ENCODE peak calls at places on chromosome 12, in five cellular contexts. V is fibroblast of lung, W is testis, N is Caco-2, G is prostate gland. S is an unnamed sample. For H3K36me3, the result is how much of the 10 kb centered on the place peaks cover.

GRCh38 chr12:40436564-40436963 is 211.8 kb downstream of the LRRK2 start:
- DNase-seq in V (no peak), W (no peak), N (no peak), G (no peak), S (no peak)

GRCh38 chr12:21526721-21527345 is 737 bp downstream of the SPX start:
- DNase-seq in V (peak), W (no peak), N (no peak), G (no peak), S (peak)

GRCh38 chr12:108338915-108339657 is at the start of gene CMKLR1:
- DNase-seq in V (no peak), W (peak), N (no peak), G (no peak), S (peak)

GRCh38 chr12:31118347-31118830 is 44.7 kb downstream of the DDX11 start:
- DNase-seq in V (no peak), W (no peak), N (peak), G (no peak), S (peak)

GRCh38 chr12:65734226-65734625 is 90.1 kb upstream of the HMGA2 start:
- DNase-seq in V (no peak), W (no peak), N (no peak), G (no peak), S (no peak)

GRCh38 chr12:92338102-92338501 is 192.5 kb upstream of the BTG1 start:
- DNase-seq in V (no peak), W (no peak), N (no peak), G (no peak), S (no peak)

GRCh38 chr12:10811883-10812536 is 2.0 kb upstream of the TAS2R9 start:
- DNase-seq in V (no peak), W (no peak), N (no peak), G (no peak), S (no peak)

GRCh38 chr12:104865080-104865479 is 93.0 kb downstream of the SLC41A2 start:
- DNase-seq in V (no peak), W (no peak), N (no peak), G (no peak), S (no peak)

GRCh38 chr12:21354641-21355040 is 18.1 kb upstream of the IAPP start:
- DNase-seq in V (no peak), W (no peak), N (no peak), G (no peak), S (no peak)

GRCh38 chr12:94245984-94246383 is 97.6 kb downstream of the PLXNC1 start:
- DNase-seq in V (no peak), W (no peak), N (no peak), G (no peak), S (no peak)

GRCh38 chr12:106049105-106049504 is 89.6 kb downstream of the NUAK1 start:
- DNase-seq in V (no peak), W (no peak), N (no peak), G (no peak), S (no peak)

GRCh38 chr12:41882144-41882805 is 262.4 kb downstream of the GXYLT1 start:
- DNase-seq in V (no peak), W (no peak), N (no peak), G (no peak), S (no peak)

GRCh38 chr12:124837958-124838803 is 25.5 kb downstream of the SCARB1 start:
- DNase-seq in V (peak), W (peak), N (peak), G (peak), S (peak)

GRCh38 chr12:69851976-69852375 is 26.9 kb downstream of the MYRFL start:
- DNase-seq in V (peak), W (no peak), N (no peak), G (no peak), S (no peak)

GRCh38 chr12:67042697-67043131 is 226.4 kb upstream of the CAND1 start:
- DNase-seq in V (peak), W (no peak), N (no peak), G (no peak), S (peak)

GRCh38 chr12:28550757-28551381 is 360.6 kb downstream of the CCDC91 start:
- DNase-seq in V (peak), W (no peak), N (no peak), G (no peak), S (no peak)

GRCh38 chr12:5513406-5513805 is 81.5 kb downstream of the NTF3 start:
- DNase-seq in V (no peak), W (no peak), N (no peak), G (no peak), S (no peak)

GRCh38 chr12:56622535-56622934 is 7.6 kb downstream of the BAZ2A start:
- DNase-seq in V (no peak), W (no peak), N (no peak), G (no peak), S (no peak)

GRCh38 chr12:18546399-18546798 is 191.4 kb downstream of the PLCZ1 start:
- DNase-seq in V (peak), W (no peak), N (no peak), G (no peak), S (no peak)

DNA sequence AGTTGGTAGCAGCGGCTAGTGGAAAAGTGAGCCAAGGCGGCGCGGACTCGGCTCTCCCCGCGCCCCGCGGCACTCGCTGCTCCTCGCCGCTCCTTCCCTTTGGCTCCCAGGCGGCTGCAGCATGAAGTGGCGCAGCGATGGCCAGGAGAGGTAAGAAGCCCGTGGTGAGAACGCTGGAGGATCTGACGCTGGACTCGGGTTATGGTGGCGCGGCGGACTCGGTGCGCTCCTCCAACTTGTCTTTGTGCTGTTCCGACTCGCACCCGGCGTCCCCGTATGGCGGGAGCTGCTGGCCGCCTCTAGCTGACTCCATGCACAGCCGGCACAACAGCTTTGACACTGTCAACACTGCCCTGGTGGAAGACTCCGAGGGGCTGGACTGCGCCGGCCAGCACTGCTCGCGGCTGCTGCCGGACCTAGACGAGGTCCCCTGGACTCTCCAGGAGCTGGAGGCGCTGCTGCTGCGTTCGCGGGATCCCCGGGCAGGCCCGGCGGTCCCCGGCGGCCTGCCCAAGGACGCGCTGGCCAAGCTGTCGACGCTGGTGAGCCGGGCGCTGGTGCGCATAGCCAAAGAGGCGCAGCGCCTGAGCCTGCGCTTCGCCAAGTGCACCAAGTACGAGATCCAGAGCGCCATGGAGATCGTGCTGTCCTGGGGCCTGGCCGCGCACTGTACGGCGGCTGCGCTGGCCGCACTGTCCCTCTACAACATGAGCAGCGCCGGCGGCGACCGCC is 225.6 kb upstream of the CRY1 start:
- DNase-seq in V (peak), W (peak), N (peak), G (peak), S (peak)
- H3K4me3 ChIP-seq in V (peak), W (peak), N (peak), G (peak), S (peak)

DNA sequence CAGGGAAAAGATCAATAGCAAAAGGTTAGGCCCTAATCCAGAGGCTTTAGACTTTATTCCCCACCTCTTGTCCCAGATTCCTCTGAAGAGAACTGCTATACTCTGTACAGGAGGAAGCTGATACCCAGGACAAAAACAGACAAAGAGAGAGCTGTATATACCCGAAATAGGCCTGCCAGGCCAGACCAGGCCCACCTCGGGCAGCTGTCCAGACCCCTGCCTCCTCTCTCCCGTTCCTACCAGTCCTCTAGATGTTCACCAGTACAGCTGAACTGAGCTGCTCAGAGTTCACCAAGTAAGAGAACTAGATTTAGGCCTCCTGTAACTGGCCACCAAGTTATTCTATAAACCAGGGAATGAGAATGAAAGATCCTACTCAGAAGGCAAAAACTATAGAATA is 4.7 kb downstream of the CHD4 start:
- DNase-seq in V (no peak), W (no peak), N (no peak), G (no peak), S (no peak)
- H3K36me3 ChIP-seq in V (under half), W (under half), N (under half), G (under half), S (under half)

DNA sequence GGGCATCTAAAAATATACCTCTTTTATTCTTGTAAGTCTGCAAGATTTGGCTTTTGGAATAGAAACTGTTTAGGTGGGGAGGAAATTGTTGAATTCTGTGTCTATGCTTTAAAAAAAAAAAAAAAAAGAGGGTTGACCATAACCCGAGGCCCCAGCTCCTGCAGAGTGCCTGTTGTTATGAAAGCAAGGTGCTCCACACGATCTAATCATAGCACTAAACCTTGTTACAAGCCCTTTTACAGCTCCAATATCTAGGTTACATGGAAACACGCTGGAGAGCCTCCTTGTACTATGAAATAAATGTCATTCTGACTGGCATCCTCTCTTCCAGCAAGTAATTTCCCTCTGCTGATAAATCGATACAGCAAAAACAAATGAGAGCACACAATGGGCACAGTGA is 303.1 kb upstream of the SOX5 start:
- DNase-seq in V (no peak), W (no peak), N (no peak), G (no peak), S (peak)
- H3K4me3 ChIP-seq in V (no peak), W (no peak), N (no peak), G (no peak), S (no peak)

GRCh38 chr12:48044396-48044795 is 40.1 kb upstream of the COL2A1 start:
- DNase-seq in V (no peak), W (no peak), N (no peak), G (no peak), S (no peak)

GRCh38 chr12:48045061-48045846 is 41.0 kb upstream of the COL2A1 start:
- DNase-seq in V (no peak), W (peak), N (no peak), G (no peak), S (no peak)

GRCh38 chr12:48045965-48046364 is 41.7 kb upstream of the COL2A1 start:
- DNase-seq in V (no peak), W (no peak), N (no peak), G (no peak), S (no peak)

GRCh38 chr12:48041591-48042423 is 37.5 kb upstream of the COL2A1 start:
- DNase-seq in V (no peak), W (no peak), N (no peak), G (no peak), S (no peak)

DNA sequence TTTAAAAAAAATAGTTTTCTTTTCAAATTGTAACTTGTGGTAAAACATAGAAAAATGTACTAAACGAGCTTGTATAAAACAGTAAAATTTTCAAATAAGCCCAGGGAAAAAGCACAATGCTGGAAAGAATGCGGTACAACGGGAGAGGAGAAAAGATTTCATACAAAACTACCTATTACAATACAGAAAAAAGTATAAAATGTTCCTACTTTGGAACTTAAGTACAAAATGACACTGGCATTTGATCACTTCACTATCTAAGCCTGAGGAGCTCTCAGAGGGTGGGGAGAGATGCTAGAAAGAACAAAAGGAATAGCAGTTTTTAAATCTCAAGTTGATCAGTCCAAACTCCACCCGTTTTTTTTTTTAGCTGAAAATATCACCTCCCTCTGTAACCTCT is 39.5 kb upstream of the COL2A1 start:
- DNase-seq in V (no peak), W (no peak), N (no peak), G (no peak), S (no peak)
- H3K36me3 ChIP-seq in V (under half), W (under half), N (under half), G (under half), S (under half)